ENCODE peak calls at places on chromosomes 6 and 20, in six cellular contexts. One of them, this sample, is unnamed.
A peak's percentile ranks its signal among the peaks of the same experiment; 100 is the strongest.

GRCh38 chr6:88380083-88380482 is 213.9 kb upstream of the CNR1 start:
- DNase-seq in left lung: peak; percentile 74
- DNase-seq in NCI-H2081: no peak
- DNase-seq in lower leg skin: peak; percentile 40
- DNase-seq in T-helper 17 cell: no peak
- DNase-seq in osteoblast: peak; percentile 59
- DNase-seq in this sample: no peak

GRCh38 chr20:47233333-47234188 is 122.9 kb downstream of the ZMYND8 start:
- DNase-seq in osteoblast: no peak
- DNase-seq in NCI-H2081: no peak
- DNase-seq in lower leg skin: no peak
- DNase-seq in T-helper 17 cell: no peak
- DNase-seq in left lung: no peak
- DNase-seq in this sample: no peak

GRCh38 chr6:158279615-158280014 is 32.6 kb upstream of the TULP4 start:
- DNase-seq in left lung: no peak
- DNase-seq in lower leg skin: no peak
- DNase-seq in NCI-H2081: no peak
- DNase-seq in T-helper 17 cell: no peak
- DNase-seq in osteoblast: no peak
- DNase-seq in this sample: no peak

GRCh38 chr6:30002871-30003270 is 58.2 kb upstream of the POLR1H start:
- DNase-seq in T-helper 17 cell: no peak
- DNase-seq in osteoblast: peak; percentile 92
- DNase-seq in left lung: no peak
- DNase-seq in NCI-H2081: no peak
- DNase-seq in lower leg skin: no peak
- DNase-seq in this sample: no peak

GRCh38 chr20:14142171-14142570 is 146.9 kb downstream of the MACROD2 start:
- DNase-seq in osteoblast: peak; percentile 47
- DNase-seq in left lung: no peak
- DNase-seq in T-helper 17 cell: no peak
- DNase-seq in lower leg skin: peak; percentile 15
- DNase-seq in NCI-H2081: peak; percentile 82
- DNase-seq in this sample: no peak

GRCh38 chr20:16243470-16243869 is 329.8 kb downstream of the KIF16B start:
- DNase-seq in T-helper 17 cell: no peak
- DNase-seq in osteoblast: no peak
- DNase-seq in lower leg skin: no peak
- DNase-seq in NCI-H2081: no peak
- DNase-seq in left lung: no peak
- DNase-seq in this sample: no peak

GRCh38 chr6:147154454-147154853 is 49.8 kb upstream of the STXBP5 start:
- DNase-seq in lower leg skin: no peak
- DNase-seq in T-helper 17 cell: no peak
- DNase-seq in osteoblast: peak; percentile 82
- DNase-seq in NCI-H2081: peak; percentile 26
- DNase-seq in left lung: no peak
- DNase-seq in this sample: no peak

GRCh38 chr6:143233563-143234285 is 173.0 kb downstream of the AIG1 start:
- DNase-seq in left lung: no peak
- DNase-seq in osteoblast: no peak
- DNase-seq in T-helper 17 cell: no peak
- DNase-seq in NCI-H2081: no peak
- DNase-seq in lower leg skin: no peak
- DNase-seq in this sample: no peak

GRCh38 chr6:161413361-161413771 is 139.5 kb upstream of the AGPAT4 start:
- DNase-seq in osteoblast: peak; percentile 58
- DNase-seq in NCI-H2081: no peak
- DNase-seq in left lung: no peak
- DNase-seq in lower leg skin: no peak
- DNase-seq in T-helper 17 cell: no peak
- DNase-seq in this sample: no peak

GRCh38 chr6:79384845-79385244 is 150.4 kb upstream of the HMGN3 start:
- DNase-seq in left lung: no peak
- DNase-seq in T-helper 17 cell: no peak
- DNase-seq in lower leg skin: no peak
- DNase-seq in osteoblast: no peak
- DNase-seq in NCI-H2081: peak; percentile 58
- DNase-seq in this sample: no peak

GRCh38 chr6:111492499-111492898 is 9.5 kb upstream of the REV3L start:
- DNase-seq in osteoblast: no peak
- DNase-seq in T-helper 17 cell: no peak
- DNase-seq in lower leg skin: no peak
- DNase-seq in left lung: no peak
- DNase-seq in NCI-H2081: no peak
- DNase-seq in this sample: no peak

GRCh38 chr20:51569815-51570741 is 27.6 kb upstream of the NFATC2 start:
- DNase-seq in T-helper 17 cell: no peak
- DNase-seq in osteoblast: no peak
- DNase-seq in lower leg skin: peak; percentile 38
- DNase-seq in left lung: no peak
- DNase-seq in NCI-H2081: no peak
- DNase-seq in this sample: no peak

GRCh38 chr20:56957737-56958553 is 308.5 kb downstream of the BMP7 start:
- DNase-seq in T-helper 17 cell: no peak
- DNase-seq in NCI-H2081: no peak
- DNase-seq in left lung: no peak
- DNase-seq in osteoblast: no peak
- DNase-seq in lower leg skin: no peak
- DNase-seq in this sample: no peak

GRCh38 chr20:57704245-57704644 is 5.6 kb downstream of the PMEPA1 start:
- DNase-seq in NCI-H2081: no peak
- DNase-seq in left lung: no peak
- DNase-seq in lower leg skin: no peak
- DNase-seq in osteoblast: no peak
- DNase-seq in T-helper 17 cell: no peak
- DNase-seq in this sample: no peak

GRCh38 chr20:15447549-15447948 is 1110.1 kb upstream of the FLRT3 start:
- DNase-seq in T-helper 17 cell: no peak
- DNase-seq in osteoblast: no peak
- DNase-seq in left lung: no peak
- DNase-seq in lower leg skin: no peak
- DNase-seq in NCI-H2081: no peak
- DNase-seq in this sample: no peak

GRCh38 chr6:147711511-147711910 is 203.0 kb downstream of the SAMD5 start:
- DNase-seq in lower leg skin: no peak
- DNase-seq in NCI-H2081: no peak
- DNase-seq in left lung: no peak
- DNase-seq in T-helper 17 cell: no peak
- DNase-seq in osteoblast: no peak
- DNase-seq in this sample: no peak

GRCh38 chr6:168152306-168152963 is 73.4 kb upstream of the FRMD1 start:
- DNase-seq in osteoblast: no peak
- DNase-seq in left lung: no peak
- DNase-seq in T-helper 17 cell: no peak
- DNase-seq in lower leg skin: no peak
- DNase-seq in NCI-H2081: no peak
- DNase-seq in this sample: no peak

GRCh38 chr6:17863971-17864754 is 123.3 kb downstream of the KIF13A start:
- DNase-seq in NCI-H2081: no peak
- DNase-seq in lower leg skin: peak; percentile 41
- DNase-seq in T-helper 17 cell: no peak
- DNase-seq in left lung: no peak
- DNase-seq in osteoblast: peak; percentile 83
- DNase-seq in this sample: no peak

GRCh38 chr6:85291326-85291725 is 158.6 kb upstream of the NT5E start:
- DNase-seq in T-helper 17 cell: no peak
- DNase-seq in osteoblast: no peak
- DNase-seq in left lung: no peak
- DNase-seq in NCI-H2081: no peak
- DNase-seq in lower leg skin: no peak
- DNase-seq in this sample: no peak

GRCh38 chr20:40945754-40946451 is 82.7 kb upstream of the TOP1 start:
- DNase-seq in left lung: no peak
- DNase-seq in osteoblast: peak; percentile 90
- DNase-seq in lower leg skin: peak; percentile 34
- DNase-seq in T-helper 17 cell: no peak
- DNase-seq in NCI-H2081: no peak
- DNase-seq in this sample: no peak

GRCh38 chr6:161254126-161254753 is 19.6 kb downstream of the AGPAT4 start:
- DNase-seq in lower leg skin: no peak
- DNase-seq in left lung: no peak
- DNase-seq in osteoblast: no peak
- DNase-seq in T-helper 17 cell: no peak
- DNase-seq in NCI-H2081: no peak
- DNase-seq in this sample: no peak

GRCh38 chr6:30462482-30462881 is 26.8 kb upstream of the HLA-E start:
- DNase-seq in NCI-H2081: no peak
- DNase-seq in T-helper 17 cell: no peak
- DNase-seq in osteoblast: no peak
- DNase-seq in lower leg skin: no peak
- DNase-seq in left lung: no peak
- DNase-seq in this sample: no peak

GRCh38 chr20:56487216-56487615 is 18.8 kb downstream of the RTF2 start:
- DNase-seq in NCI-H2081: no peak
- DNase-seq in osteoblast: no peak
- DNase-seq in left lung: no peak
- DNase-seq in T-helper 17 cell: no peak
- DNase-seq in lower leg skin: no peak
- DNase-seq in this sample: no peak

GRCh38 chr20:10079964-10080363 is 45.2 kb downstream of the ANKEF1 start:
- DNase-seq in osteoblast: no peak
- DNase-seq in T-helper 17 cell: no peak
- DNase-seq in NCI-H2081: no peak
- DNase-seq in lower leg skin: no peak
- DNase-seq in left lung: no peak
- DNase-seq in this sample: no peak

GRCh38 chr6:24099181-24099580 is 26.8 kb upstream of the NRSN1 start:
- DNase-seq in lower leg skin: no peak
- DNase-seq in NCI-H2081: no peak
- DNase-seq in osteoblast: no peak
- DNase-seq in T-helper 17 cell: no peak
- DNase-seq in left lung: no peak
- DNase-seq in this sample: no peak

GRCh38 chr6:144417686-144418085 is 132.6 kb downstream of the UTRN start:
- DNase-seq in left lung: no peak
- DNase-seq in lower leg skin: no peak
- DNase-seq in osteoblast: no peak
- DNase-seq in T-helper 17 cell: no peak
- DNase-seq in NCI-H2081: no peak
- DNase-seq in this sample: no peak

GRCh38 chr6:42352856-42353564 is 98.7 kb downstream of the TRERF1 start:
- DNase-seq in NCI-H2081: no peak
- DNase-seq in T-helper 17 cell: no peak
- DNase-seq in lower leg skin: no peak
- DNase-seq in osteoblast: no peak
- DNase-seq in left lung: no peak
- DNase-seq in this sample: no peak

GRCh38 chr6:80503660-80504059 is 397.2 kb downstream of the BCKDHB start:
- DNase-seq in osteoblast: no peak
- DNase-seq in left lung: no peak
- DNase-seq in T-helper 17 cell: no peak
- DNase-seq in lower leg skin: no peak
- DNase-seq in NCI-H2081: no peak
- DNase-seq in this sample: no peak

GRCh38 chr6:155247618-155248017 is 16.2 kb upstream of the CLDN20 start:
- DNase-seq in NCI-H2081: no peak
- DNase-seq in T-helper 17 cell: no peak
- DNase-seq in lower leg skin: no peak
- DNase-seq in left lung: no peak
- DNase-seq in osteoblast: peak; percentile 97
- DNase-seq in this sample: no peak

GRCh38 chr20:3743251-3743650 is 10.8 kb downstream of the HSPA12B start:
- DNase-seq in T-helper 17 cell: no peak
- DNase-seq in left lung: no peak
- DNase-seq in NCI-H2081: no peak
- DNase-seq in lower leg skin: no peak
- DNase-seq in osteoblast: no peak
- DNase-seq in this sample: no peak

GRCh38 chr6:53896237-53896636 is 101.4 kb downstream of the LRRC1 start:
- DNase-seq in T-helper 17 cell: no peak
- DNase-seq in NCI-H2081: no peak
- DNase-seq in lower leg skin: no peak
- DNase-seq in left lung: no peak
- DNase-seq in osteoblast: no peak
- DNase-seq in this sample: no peak

GRCh38 chr6:524803-525202 is 132.1 kb downstream of the HUS1B start:
- DNase-seq in lower leg skin: no peak
- DNase-seq in NCI-H2081: no peak
- DNase-seq in left lung: no peak
- DNase-seq in osteoblast: no peak
- DNase-seq in T-helper 17 cell: no peak
- DNase-seq in this sample: no peak

GRCh38 chr20:62558779-62559178 is 83.0 kb upstream of the GATA5 start:
- DNase-seq in osteoblast: no peak
- DNase-seq in NCI-H2081: no peak
- DNase-seq in lower leg skin: no peak
- DNase-seq in left lung: no peak
- DNase-seq in T-helper 17 cell: no peak
- DNase-seq in this sample: no peak

GRCh38 chr6:45432944-45433343 is 55.2 kb upstream of the SUPT3H start:
- DNase-seq in T-helper 17 cell: no peak
- DNase-seq in left lung: no peak
- DNase-seq in osteoblast: no peak
- DNase-seq in NCI-H2081: no peak
- DNase-seq in lower leg skin: no peak
- DNase-seq in this sample: no peak

GRCh38 chr20:6583134-6583738 is 184.2 kb upstream of the BMP2 start:
- DNase-seq in NCI-H2081: peak; percentile 15
- DNase-seq in osteoblast: no peak
- DNase-seq in left lung: peak; percentile 17
- DNase-seq in T-helper 17 cell: no peak
- DNase-seq in lower leg skin: no peak
- DNase-seq in this sample: no peak

GRCh38 chr6:142155091-142155490 is 8.0 kb downstream of the VTA1 start:
- DNase-seq in left lung: no peak
- DNase-seq in osteoblast: peak; percentile 71
- DNase-seq in lower leg skin: no peak
- DNase-seq in NCI-H2081: no peak
- DNase-seq in T-helper 17 cell: no peak
- DNase-seq in this sample: no peak

GRCh38 chr6:106155219-106155830 is 69.2 kb downstream of the PRDM1 start:
- DNase-seq in NCI-H2081: no peak
- DNase-seq in T-helper 17 cell: no peak
- DNase-seq in lower leg skin: no peak
- DNase-seq in left lung: no peak
- DNase-seq in osteoblast: no peak
- DNase-seq in this sample: no peak

GRCh38 chr6:153088796-153089195 is 42.3 kb downstream of the RGS17 start:
- DNase-seq in NCI-H2081: no peak
- DNase-seq in osteoblast: no peak
- DNase-seq in left lung: no peak
- DNase-seq in lower leg skin: no peak
- DNase-seq in T-helper 17 cell: no peak
- DNase-seq in this sample: no peak

GRCh38 chr6:112207131-112207530 is 47.2 kb downstream of the LAMA4 start:
- DNase-seq in lower leg skin: no peak
- DNase-seq in T-helper 17 cell: no peak
- DNase-seq in left lung: no peak
- DNase-seq in NCI-H2081: no peak
- DNase-seq in osteoblast: no peak
- DNase-seq in this sample: no peak

This sample was measured in T-helper 2 cell.